ENCODE peak calls at places on chromosomes 2 and 18, in ten cellular contexts. One of them, this sample, is unnamed.

GRCh38 chr2:179861027-179861776 is at the start of gene ZNF385B:
- DNase-seq in sigmoid colon: peak; percentile 63
- DNase-seq in endothelial cell: peak; percentile 45
- DNase-seq in fibroblast of pulmonary artery: peak; percentile 13
- DNase-seq in glutamatergic neuron: peak; percentile 59
- DNase-seq in type B pancreatic cell: peak; percentile 70
- DNase-seq in RWPE1: peak; percentile 3
- DNase-seq in MM.1S: peak; percentile 55
- DNase-seq in Calu3: peak; percentile 37
- DNase-seq in GM13976: peak; percentile 37
- DNase-seq in this sample: peak; percentile 16

GRCh38 chr2:220000080-220000479 is 372.6 kb downstream of the SLC4A3 start:
- DNase-seq in type B pancreatic cell: no peak
- DNase-seq in GM13976: no peak
- DNase-seq in glutamatergic neuron: no peak
- DNase-seq in sigmoid colon: no peak
- DNase-seq in fibroblast of pulmonary artery: peak; percentile 14
- DNase-seq in MM.1S: no peak
- DNase-seq in Calu3: no peak
- DNase-seq in RWPE1: no peak
- DNase-seq in endothelial cell: no peak
- DNase-seq in this sample: no peak

GRCh38 chr2:19312949-19313348 is 45.5 kb downstream of the OSR1 start:
- DNase-seq in endothelial cell: peak; percentile 22
- DNase-seq in fibroblast of pulmonary artery: peak; percentile 56
- DNase-seq in glutamatergic neuron: no peak
- DNase-seq in RWPE1: peak; percentile 34
- DNase-seq in sigmoid colon: no peak
- DNase-seq in type B pancreatic cell: no peak
- DNase-seq in MM.1S: no peak
- DNase-seq in GM13976: peak; percentile 14
- DNase-seq in Calu3: peak; percentile 23
- DNase-seq in this sample: no peak

GRCh38 chr18:35827275-35827929 is 145.1 kb upstream of the RMP24 start:
- DNase-seq in sigmoid colon: no peak
- DNase-seq in fibroblast of pulmonary artery: peak; percentile 3
- DNase-seq in Calu3: peak; percentile 16
- DNase-seq in GM13976: no peak
- DNase-seq in glutamatergic neuron: no peak
- DNase-seq in type B pancreatic cell: no peak
- DNase-seq in endothelial cell: no peak
- DNase-seq in MM.1S: no peak
- DNase-seq in RWPE1: no peak
- DNase-seq in this sample: no peak

GRCh38 chr2:136381722-136382633 is 264.0 kb upstream of the CXCR4 start:
- DNase-seq in MM.1S: peak; percentile 98
- DNase-seq in endothelial cell: no peak
- DNase-seq in type B pancreatic cell: no peak
- DNase-seq in glutamatergic neuron: no peak
- DNase-seq in GM13976: peak; percentile 55
- DNase-seq in RWPE1: no peak
- DNase-seq in fibroblast of pulmonary artery: no peak
- DNase-seq in Calu3: no peak
- DNase-seq in sigmoid colon: no peak
- DNase-seq in this sample: no peak

GRCh38 chr18:26468931-26469340 is 79.4 kb downstream of the KCTD1 start:
- DNase-seq in fibroblast of pulmonary artery: no peak
- DNase-seq in Calu3: peak; percentile 55
- DNase-seq in endothelial cell: peak; percentile 55
- DNase-seq in RWPE1: no peak
- DNase-seq in sigmoid colon: no peak
- DNase-seq in MM.1S: no peak
- DNase-seq in type B pancreatic cell: no peak
- DNase-seq in glutamatergic neuron: peak; percentile 78
- DNase-seq in GM13976: peak; percentile 43
- DNase-seq in this sample: no peak

GRCh38 chr2:182650704-182651103 is 65.4 kb upstream of the DNAJC10 start:
- DNase-seq in fibroblast of pulmonary artery: peak; percentile 87
- DNase-seq in Calu3: no peak
- DNase-seq in type B pancreatic cell: no peak
- DNase-seq in RWPE1: peak; percentile 33
- DNase-seq in sigmoid colon: no peak
- DNase-seq in endothelial cell: no peak
- DNase-seq in MM.1S: peak; percentile 59
- DNase-seq in GM13976: no peak
- DNase-seq in glutamatergic neuron: no peak
- DNase-seq in this sample: no peak

GRCh38 chr2:47217277-47217676 is 62.2 kb upstream of the STPG4 start:
- DNase-seq in endothelial cell: no peak
- DNase-seq in Calu3: no peak
- DNase-seq in type B pancreatic cell: no peak
- DNase-seq in RWPE1: no peak
- DNase-seq in fibroblast of pulmonary artery: no peak
- DNase-seq in MM.1S: no peak
- DNase-seq in glutamatergic neuron: no peak
- DNase-seq in GM13976: no peak
- DNase-seq in sigmoid colon: no peak
- DNase-seq in this sample: no peak

GRCh38 chr18:36281941-36282340 is 15.6 kb upstream of the FHOD3 start:
- DNase-seq in Calu3: no peak
- DNase-seq in glutamatergic neuron: no peak
- DNase-seq in endothelial cell: no peak
- DNase-seq in sigmoid colon: no peak
- DNase-seq in GM13976: no peak
- DNase-seq in fibroblast of pulmonary artery: no peak
- DNase-seq in type B pancreatic cell: no peak
- DNase-seq in MM.1S: no peak
- DNase-seq in RWPE1: no peak
- DNase-seq in this sample: no peak

GRCh38 chr18:51762373-51762772 is 564.9 kb upstream of the MEX3C start:
- DNase-seq in sigmoid colon: no peak
- DNase-seq in glutamatergic neuron: no peak
- DNase-seq in MM.1S: peak; percentile 81
- DNase-seq in type B pancreatic cell: no peak
- DNase-seq in RWPE1: no peak
- DNase-seq in GM13976: no peak
- DNase-seq in endothelial cell: no peak
- DNase-seq in fibroblast of pulmonary artery: no peak
- DNase-seq in Calu3: no peak
- DNase-seq in this sample: no peak

GRCh38 chr2:12493031-12493513 is 223.7 kb upstream of the TRIB2 start:
- DNase-seq in Calu3: no peak
- DNase-seq in glutamatergic neuron: no peak
- DNase-seq in GM13976: no peak
- DNase-seq in endothelial cell: no peak
- DNase-seq in RWPE1: peak; percentile 42
- DNase-seq in sigmoid colon: no peak
- DNase-seq in fibroblast of pulmonary artery: peak; percentile 97
- DNase-seq in type B pancreatic cell: no peak
- DNase-seq in MM.1S: no peak
- DNase-seq in this sample: peak; percentile 91

GRCh38 chr18:24488824-24489493 is 28.5 kb downstream of the HRH4 start:
- DNase-seq in GM13976: peak; percentile 66
- DNase-seq in sigmoid colon: no peak
- DNase-seq in Calu3: peak; percentile 37
- DNase-seq in endothelial cell: peak; percentile 32
- DNase-seq in fibroblast of pulmonary artery: peak; percentile 61
- DNase-seq in MM.1S: peak; percentile 66
- DNase-seq in type B pancreatic cell: no peak
- DNase-seq in RWPE1: peak; percentile 27
- DNase-seq in glutamatergic neuron: no peak
- DNase-seq in this sample: no peak

GRCh38 chr2:177239934-177240600 is 24.5 kb downstream of the NFE2L2 start:
- DNase-seq in endothelial cell: no peak
- DNase-seq in glutamatergic neuron: peak; percentile 43
- DNase-seq in sigmoid colon: peak; percentile 67
- DNase-seq in MM.1S: no peak
- DNase-seq in type B pancreatic cell: no peak
- DNase-seq in Calu3: peak; percentile 53
- DNase-seq in fibroblast of pulmonary artery: peak; percentile 58
- DNase-seq in RWPE1: no peak
- DNase-seq in GM13976: peak; percentile 35
- DNase-seq in this sample: no peak

GRCh38 chr2:109256111-109256510 is 127.1 kb downstream of the SH3RF3 start:
- DNase-seq in Calu3: no peak
- DNase-seq in MM.1S: no peak
- DNase-seq in sigmoid colon: no peak
- DNase-seq in type B pancreatic cell: no peak
- DNase-seq in endothelial cell: no peak
- DNase-seq in GM13976: no peak
- DNase-seq in fibroblast of pulmonary artery: no peak
- DNase-seq in glutamatergic neuron: no peak
- DNase-seq in RWPE1: no peak
- DNase-seq in this sample: peak; percentile 5

GRCh38 chr18:79506191-79507075 is 110.7 kb downstream of the NFATC1 start:
- DNase-seq in Calu3: no peak
- DNase-seq in GM13976: no peak
- DNase-seq in glutamatergic neuron: no peak
- DNase-seq in fibroblast of pulmonary artery: peak; percentile 77
- DNase-seq in sigmoid colon: peak; percentile 86
- DNase-seq in type B pancreatic cell: peak; percentile 53
- DNase-seq in RWPE1: no peak
- DNase-seq in MM.1S: no peak
- DNase-seq in endothelial cell: no peak
- DNase-seq in this sample: peak; percentile 63

GRCh38 chr2:223538920-223539440 is 63.2 kb downstream of the SCG2 start:
- DNase-seq in sigmoid colon: no peak
- DNase-seq in MM.1S: no peak
- DNase-seq in type B pancreatic cell: no peak
- DNase-seq in fibroblast of pulmonary artery: no peak
- DNase-seq in GM13976: no peak
- DNase-seq in Calu3: no peak
- DNase-seq in RWPE1: no peak
- DNase-seq in endothelial cell: no peak
- DNase-seq in glutamatergic neuron: peak; percentile 15
- DNase-seq in this sample: no peak

GRCh38 chr2:133780099-133780996 is 212.1 kb upstream of the NCKAP5 start:
- DNase-seq in fibroblast of pulmonary artery: peak; percentile 87
- DNase-seq in MM.1S: peak; percentile 77
- DNase-seq in sigmoid colon: no peak
- DNase-seq in type B pancreatic cell: no peak
- DNase-seq in GM13976: peak; percentile 32
- DNase-seq in glutamatergic neuron: peak; percentile 46
- DNase-seq in RWPE1: peak; percentile 46
- DNase-seq in endothelial cell: peak; percentile 68
- DNase-seq in Calu3: peak; percentile 76
- DNase-seq in this sample: peak; percentile 19
- TF ChIP-seq CTCF in fibroblast of pulmonary artery: peak; percentile 88
- TF ChIP-seq CTCF in MM.1S: peak; percentile 86
- TF ChIP-seq CTCF in sigmoid colon: peak; percentile 40
- TF ChIP-seq CTCF in type B pancreatic cell: peak; percentile 96
- TF ChIP-seq CTCF in GM13976: peak; percentile 63
- TF ChIP-seq CTCF in glutamatergic neuron: peak; percentile 82
- TF ChIP-seq CTCF in RWPE1: peak; percentile 76
- TF ChIP-seq CTCF in endothelial cell: peak; percentile 79
- TF ChIP-seq CTCF in Calu3: peak; percentile 62
- TF ChIP-seq CTCF in this sample: peak; percentile 47

GRCh38 chr2:218095853-218096252 is 26.8 kb downstream of the RUFY4 start:
- DNase-seq in RWPE1: no peak
- DNase-seq in glutamatergic neuron: no peak
- DNase-seq in Calu3: no peak
- DNase-seq in GM13976: no peak
- DNase-seq in endothelial cell: no peak
- DNase-seq in fibroblast of pulmonary artery: no peak
- DNase-seq in type B pancreatic cell: no peak
- DNase-seq in MM.1S: no peak
- DNase-seq in sigmoid colon: no peak
- DNase-seq in this sample: no peak

GRCh38 chr2:218091743-218092142 is 22.7 kb downstream of the RUFY4 start:
- DNase-seq in endothelial cell: no peak
- DNase-seq in sigmoid colon: no peak
- DNase-seq in type B pancreatic cell: no peak
- DNase-seq in GM13976: peak; percentile 2
- DNase-seq in glutamatergic neuron: no peak
- DNase-seq in Calu3: no peak
- DNase-seq in fibroblast of pulmonary artery: no peak
- DNase-seq in MM.1S: no peak
- DNase-seq in RWPE1: no peak
- DNase-seq in this sample: no peak

GRCh38 chr2:218097975-218098374 is 27.9 kb upstream of the CXCR2 start:
- DNase-seq in fibroblast of pulmonary artery: no peak
- DNase-seq in MM.1S: no peak
- DNase-seq in RWPE1: no peak
- DNase-seq in GM13976: no peak
- DNase-seq in endothelial cell: no peak
- DNase-seq in sigmoid colon: no peak
- DNase-seq in type B pancreatic cell: no peak
- DNase-seq in glutamatergic neuron: no peak
- DNase-seq in Calu3: no peak
- DNase-seq in this sample: no peak

GRCh38 chr2:218093879-218094278 is 24.8 kb downstream of the RUFY4 start:
- DNase-seq in sigmoid colon: no peak
- DNase-seq in glutamatergic neuron: no peak
- DNase-seq in endothelial cell: no peak
- DNase-seq in type B pancreatic cell: no peak
- DNase-seq in MM.1S: no peak
- DNase-seq in GM13976: peak; percentile 4
- DNase-seq in RWPE1: no peak
- DNase-seq in Calu3: no peak
- DNase-seq in fibroblast of pulmonary artery: no peak
- DNase-seq in this sample: no peak
- TF ChIP-seq CTCF in sigmoid colon: no peak
- TF ChIP-seq CTCF in glutamatergic neuron: no peak
- TF ChIP-seq CTCF in endothelial cell: no peak
- TF ChIP-seq CTCF in type B pancreatic cell: peak; percentile 17
- TF ChIP-seq CTCF in MM.1S: no peak
- TF ChIP-seq CTCF in GM13976: no peak
- TF ChIP-seq CTCF in RWPE1: no peak
- TF ChIP-seq CTCF in Calu3: no peak
- TF ChIP-seq CTCF in fibroblast of pulmonary artery: peak; percentile 8
- TF ChIP-seq CTCF in this sample: no peak

GRCh38 chr18:2881088-2881487 is 34.3 kb downstream of the EMILIN2 start:
- DNase-seq in sigmoid colon: no peak
- DNase-seq in fibroblast of pulmonary artery: peak; percentile 45
- DNase-seq in RWPE1: no peak
- DNase-seq in Calu3: no peak
- DNase-seq in GM13976: no peak
- DNase-seq in type B pancreatic cell: no peak
- DNase-seq in glutamatergic neuron: no peak
- DNase-seq in MM.1S: no peak
- DNase-seq in endothelial cell: no peak
- DNase-seq in this sample: no peak
- TF ChIP-seq CTCF in sigmoid colon: no peak
- TF ChIP-seq CTCF in fibroblast of pulmonary artery: no peak
- TF ChIP-seq CTCF in RWPE1: no peak
- TF ChIP-seq CTCF in Calu3: no peak
- TF ChIP-seq CTCF in GM13976: no peak
- TF ChIP-seq CTCF in type B pancreatic cell: no peak
- TF ChIP-seq CTCF in glutamatergic neuron: no peak
- TF ChIP-seq CTCF in MM.1S: no peak
- TF ChIP-seq CTCF in endothelial cell: no peak
- TF ChIP-seq CTCF in this sample: no peak

DNA sequence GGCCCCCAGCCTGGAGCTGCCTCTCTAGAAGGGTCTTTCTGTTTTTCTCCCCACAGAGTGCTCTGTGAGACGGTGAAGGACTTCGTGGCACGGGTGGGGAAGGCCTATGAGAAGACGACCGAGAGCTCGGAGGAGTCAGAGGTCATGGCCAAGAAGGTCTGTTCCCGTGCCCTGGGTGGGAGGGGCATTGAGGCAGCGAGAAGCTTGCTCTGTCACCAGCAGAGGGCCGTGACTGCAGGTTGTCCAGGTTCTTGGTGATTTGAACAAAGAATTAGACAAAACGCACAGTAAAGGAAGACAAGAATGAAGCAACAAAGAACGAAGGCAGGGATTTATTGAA is 93.9 kb downstream of the DGKD start:
- DNase-seq in type B pancreatic cell: no peak
- DNase-seq in sigmoid colon: peak; percentile 55
- DNase-seq in GM13976: no peak
- DNase-seq in Calu3: peak; percentile 38
- DNase-seq in endothelial cell: peak; percentile 41
- DNase-seq in glutamatergic neuron: peak; percentile 69
- DNase-seq in fibroblast of pulmonary artery: peak; percentile 14
- DNase-seq in MM.1S: no peak
- DNase-seq in RWPE1: no peak
- DNase-seq in this sample: peak; percentile 11
- TF ChIP-seq CTCF in type B pancreatic cell: peak; percentile 49
- TF ChIP-seq CTCF in sigmoid colon: no peak
- TF ChIP-seq CTCF in GM13976: peak; percentile 10
- TF ChIP-seq CTCF in Calu3: peak; percentile 38
- TF ChIP-seq CTCF in endothelial cell: no peak
- TF ChIP-seq CTCF in glutamatergic neuron: no peak
- TF ChIP-seq CTCF in fibroblast of pulmonary artery: peak; percentile 14
- TF ChIP-seq CTCF in MM.1S: peak; percentile 11
- TF ChIP-seq CTCF in RWPE1: no peak
- TF ChIP-seq CTCF in this sample: no peak